ENCODE peak calls at places on chromosomes 2 and 18, in four cellular contexts. One of them, this sample, is unnamed.

GRCh38 chr2:10584843-10585475 is 104.8 kb downstream of the NOL10 start:
- DNase-seq in nucleus accumbens: no peak
- DNase-seq in GM03348: peak
- DNase-seq in mesothelial cell of epicardium: no peak
- DNase-seq in this sample: no peak

GRCh38 chr2:73823916-73824523 is 4.7 kb upstream of the STAMBP start:
- DNase-seq in nucleus accumbens: no peak
- DNase-seq in GM03348: peak
- DNase-seq in mesothelial cell of epicardium: no peak
- DNase-seq in this sample: no peak

GRCh38 chr2:15450808-15451207 is 110.3 kb downstream of the NBAS start:
- DNase-seq in nucleus accumbens: no peak
- DNase-seq in GM03348: no peak
- DNase-seq in mesothelial cell of epicardium: no peak
- DNase-seq in this sample: no peak

GRCh38 chr2:46462936-46463335 is 16.4 kb upstream of the TMEM247 start:
- DNase-seq in nucleus accumbens: no peak
- DNase-seq in GM03348: no peak
- DNase-seq in mesothelial cell of epicardium: no peak
- DNase-seq in this sample: no peak

GRCh38 chr2:200479617-200480292 is 30.1 kb downstream of the KCTD18 start:
- DNase-seq in nucleus accumbens: no peak
- DNase-seq in GM03348: peak
- DNase-seq in mesothelial cell of epicardium: no peak
- DNase-seq in this sample: no peak

GRCh38 chr2:36777272-36777671 is 80.8 kb downstream of the VIT start:
- DNase-seq in nucleus accumbens: no peak
- DNase-seq in GM03348: no peak
- DNase-seq in mesothelial cell of epicardium: no peak
- DNase-seq in this sample: no peak

GRCh38 chr18:22250591-22250996 is 81.2 kb downstream of the GATA6 start:
- DNase-seq in nucleus accumbens: no peak
- DNase-seq in GM03348: peak
- DNase-seq in mesothelial cell of epicardium: no peak
- DNase-seq in this sample: no peak

GRCh38 chr18:60892855-60893254 is 440.4 kb upstream of the CDH20 start:
- DNase-seq in nucleus accumbens: no peak
- DNase-seq in GM03348: no peak
- DNase-seq in mesothelial cell of epicardium: no peak
- DNase-seq in this sample: no peak

GRCh38 chr2:232315049-232315922 is 63.3 kb upstream of the ALPP start:
- DNase-seq in nucleus accumbens: peak
- DNase-seq in GM03348: peak
- DNase-seq in mesothelial cell of epicardium: no peak
- DNase-seq in this sample: no peak

GRCh38 chr18:3225588-3225987 is 5.8 kb upstream of the MYOM1 start:
- DNase-seq in nucleus accumbens: no peak
- DNase-seq in GM03348: no peak
- DNase-seq in mesothelial cell of epicardium: no peak
- DNase-seq in this sample: no peak

GRCh38 chr18:23227729-23228075 is 92.4 kb downstream of the CABLES1 start:
- DNase-seq in nucleus accumbens: no peak
- DNase-seq in GM03348: no peak
- DNase-seq in mesothelial cell of epicardium: no peak
- DNase-seq in this sample: no peak

GRCh38 chr2:209423562-209424541 is at the start of gene MAP2:
- DNase-seq in nucleus accumbens: peak
- DNase-seq in GM03348: peak
- DNase-seq in mesothelial cell of epicardium: peak
- DNase-seq in this sample: peak

GRCh38 chr2:50782543-50782942 is 249.4 kb downstream of the NRXN1 start:
- DNase-seq in nucleus accumbens: no peak
- DNase-seq in GM03348: no peak
- DNase-seq in mesothelial cell of epicardium: no peak
- DNase-seq in this sample: no peak

GRCh38 chr2:80363951-80364350 is 59.4 kb upstream of the LRRTM1 start:
- DNase-seq in nucleus accumbens: no peak
- DNase-seq in GM03348: no peak
- DNase-seq in mesothelial cell of epicardium: no peak
- DNase-seq in this sample: no peak

GRCh38 chr2:26556309-26557243 is 78.7 kb upstream of the OTOF start:
- DNase-seq in nucleus accumbens: no peak
- DNase-seq in GM03348: no peak
- DNase-seq in mesothelial cell of epicardium: peak
- DNase-seq in this sample: no peak

GRCh38 chr2:40653829-40654228 is 201.9 kb upstream of the SLC8A1 start:
- DNase-seq in nucleus accumbens: no peak
- DNase-seq in GM03348: peak
- DNase-seq in mesothelial cell of epicardium: no peak
- DNase-seq in this sample: no peak

GRCh38 chr2:158473719-158474392 is 17.1 kb downstream of the PKP4 start:
- DNase-seq in nucleus accumbens: no peak
- DNase-seq in GM03348: no peak
- DNase-seq in mesothelial cell of epicardium: no peak
- DNase-seq in this sample: no peak

GRCh38 chr18:1296237-1296636 is 391.6 kb downstream of the ADCYAP1 start:
- DNase-seq in nucleus accumbens: no peak
- DNase-seq in GM03348: no peak
- DNase-seq in mesothelial cell of epicardium: no peak
- DNase-seq in this sample: no peak

GRCh38 chr2:71067567-71068217 is 756 bp upstream of the NAGK start:
- DNase-seq in nucleus accumbens: no peak
- DNase-seq in GM03348: peak
- DNase-seq in mesothelial cell of epicardium: no peak
- DNase-seq in this sample: no peak

GRCh38 chr2:230714122-230714453 is 1.4 kb downstream of the CAB39 start:
- DNase-seq in nucleus accumbens: no peak
- DNase-seq in GM03348: peak
- DNase-seq in mesothelial cell of epicardium: no peak
- DNase-seq in this sample: no peak

GRCh38 chr2:132715986-132716385 is 46.0 kb upstream of the LYPD1 start:
- DNase-seq in nucleus accumbens: no peak
- DNase-seq in GM03348: no peak
- DNase-seq in mesothelial cell of epicardium: no peak
- DNase-seq in this sample: no peak

GRCh38 chr2:214193943-214194342 is 216.9 kb upstream of the VWC2L start:
- DNase-seq in nucleus accumbens: no peak
- DNase-seq in GM03348: peak
- DNase-seq in mesothelial cell of epicardium: no peak
- DNase-seq in this sample: no peak

GRCh38 chr18:63119647-63120046 is 199.9 kb downstream of the BCL2 start:
- DNase-seq in nucleus accumbens: peak
- DNase-seq in GM03348: peak
- DNase-seq in mesothelial cell of epicardium: no peak
- DNase-seq in this sample: no peak

GRCh38 chr2:95391641-95392310 is 10.7 kb upstream of the FAHD2A start:
- DNase-seq in nucleus accumbens: no peak
- DNase-seq in GM03348: no peak
- DNase-seq in mesothelial cell of epicardium: no peak
- DNase-seq in this sample: no peak

GRCh38 chr2:40372278-40372580 is 79.7 kb downstream of the SLC8A1 start:
- DNase-seq in nucleus accumbens: no peak
- DNase-seq in GM03348: no peak
- DNase-seq in mesothelial cell of epicardium: no peak
- DNase-seq in this sample: no peak

GRCh38 chr2:189348369-189348768 is 92.9 kb upstream of the WDR75 start:
- DNase-seq in nucleus accumbens: no peak
- DNase-seq in GM03348: no peak
- DNase-seq in mesothelial cell of epicardium: no peak
- DNase-seq in this sample: no peak

GRCh38 chr2:67215214-67215613 is 181.9 kb upstream of the ETAA1 start:
- DNase-seq in nucleus accumbens: no peak
- DNase-seq in GM03348: peak
- DNase-seq in mesothelial cell of epicardium: peak
- DNase-seq in this sample: peak

GRCh38 chr18:79139206-79139605 is 70.0 kb downstream of the ATP9B start:
- DNase-seq in nucleus accumbens: no peak
- DNase-seq in GM03348: no peak
- DNase-seq in mesothelial cell of epicardium: no peak
- DNase-seq in this sample: no peak

GRCh38 chr2:136373035-136373434 is 255.1 kb upstream of the CXCR4 start:
- DNase-seq in nucleus accumbens: no peak
- DNase-seq in GM03348: no peak
- DNase-seq in mesothelial cell of epicardium: no peak
- DNase-seq in this sample: no peak

GRCh38 chr2:7191927-7192326 is 274.7 kb downstream of the RNF144A start:
- DNase-seq in nucleus accumbens: no peak
- DNase-seq in GM03348: peak
- DNase-seq in mesothelial cell of epicardium: no peak
- DNase-seq in this sample: no peak

GRCh38 chr2:166519391-166519962 is 25.4 kb upstream of the SCN7A start:
- DNase-seq in nucleus accumbens: no peak
- DNase-seq in GM03348: no peak
- DNase-seq in mesothelial cell of epicardium: no peak
- DNase-seq in this sample: no peak

GRCh38 chr18:66495844-66496243 is 108.0 kb downstream of the CDH19 start:
- DNase-seq in nucleus accumbens: peak
- DNase-seq in GM03348: no peak
- DNase-seq in mesothelial cell of epicardium: peak
- DNase-seq in this sample: peak

GRCh38 chr2:219001577-219002394 is 8.6 kb upstream of the CRYBA2 start:
- DNase-seq in nucleus accumbens: no peak
- DNase-seq in GM03348: no peak
- DNase-seq in mesothelial cell of epicardium: no peak
- DNase-seq in this sample: peak